ENCODE peak calls at places on chromosome 17, in ten cellular contexts. M is H1, D is gastrocnemius medialis, B is upper lobe of right lung, H is PC-3, J is ascending aorta, P is heart right ventricle, Z is uterus, C is prostate gland, I is mammary epithelial cell. U is an unnamed sample.

GRCh38 chr17:3914319-3914685 is 2.0 kb downstream of the P2RX1 start:
- DNase-seq in M (no peak), D (no peak), B (no peak), H (no peak), J (no peak), P (no peak), Z (no peak), C (no peak), I (no peak), U (peak; percentile 30)

GRCh38 chr17:73481672-73482071 is 162.6 kb downstream of the SDK2 start:
- DNase-seq in M (no peak), D (no peak), B (no peak), H (no peak), J (no peak), P (no peak), Z (no peak), C (no peak), I (no peak), U (no peak)

GRCh38 chr17:67759355-67760171 is 41.8 kb downstream of the NOL11 start:
- DNase-seq in M (no peak), D (peak; percentile 2), B (peak; percentile 59), H (no peak), J (no peak), P (peak; percentile 42), Z (peak; percentile 24), C (no peak), I (no peak), U (no peak)

GRCh38 chr17:63082952-63083351 is 116.9 kb downstream of the TANC2 start:
- DNase-seq in M (no peak), D (no peak), B (no peak), H (no peak), J (no peak), P (no peak), Z (no peak), C (no peak), I (peak; percentile 14), U (no peak)

GRCh38 chr17:79890706-79891105 is 51.5 kb upstream of the CBX4 start:
- DNase-seq in M (no peak), D (no peak), B (no peak), H (no peak), J (no peak), P (no peak), Z (no peak), C (no peak), I (no peak), U (no peak)

GRCh38 chr17:36936455-36936934 is 780 bp upstream of the LHX1 start:
- DNase-seq in M (peak; percentile 95), D (no peak), B (no peak), H (no peak), J (no peak), P (no peak), Z (no peak), C (no peak), I (no peak), U (no peak)

GRCh38 chr17:37094391-37094790 is 145.6 kb downstream of the AATF start:
- DNase-seq in M (no peak), D (no peak), B (no peak), H (no peak), J (no peak), P (no peak), Z (no peak), C (no peak), I (no peak), U (no peak)

GRCh38 chr17:3647251-3647650 is 10.7 kb downstream of the CTNS start:
- DNase-seq in M (no peak), D (no peak), B (no peak), H (no peak), J (no peak), P (no peak), Z (no peak), C (no peak), I (no peak), U (no peak)

GRCh38 chr17:60149691-60150582 is at the start of gene CA4:
- DNase-seq in M (peak; percentile 74), D (no peak), B (no peak), H (no peak), J (no peak), P (peak; percentile 41), Z (no peak), C (no peak), I (no peak), U (no peak)

GRCh38 chr17:78818932-78819331 is 21.7 kb downstream of the USP36 start:
- DNase-seq in M (no peak), D (no peak), B (no peak), H (no peak), J (no peak), P (no peak), Z (no peak), C (no peak), I (no peak), U (no peak)

GRCh38 chr17:4109424-4109823 is 33.4 kb downstream of the ZZEF1 start:
- DNase-seq in M (no peak), D (no peak), B (no peak), H (no peak), J (no peak), P (no peak), Z (no peak), C (no peak), I (no peak), U (no peak)

GRCh38 chr17:81926451-81927144 is 937 bp downstream of the MAFG start:
- DNase-seq in M (no peak), D (peak; percentile 57), B (peak; percentile 87), H (peak; percentile 74), J (peak; percentile 33), P (peak; percentile 78), Z (peak; percentile 72), C (peak; percentile 51), I (peak; percentile 53), U (peak; percentile 93)

DNA sequence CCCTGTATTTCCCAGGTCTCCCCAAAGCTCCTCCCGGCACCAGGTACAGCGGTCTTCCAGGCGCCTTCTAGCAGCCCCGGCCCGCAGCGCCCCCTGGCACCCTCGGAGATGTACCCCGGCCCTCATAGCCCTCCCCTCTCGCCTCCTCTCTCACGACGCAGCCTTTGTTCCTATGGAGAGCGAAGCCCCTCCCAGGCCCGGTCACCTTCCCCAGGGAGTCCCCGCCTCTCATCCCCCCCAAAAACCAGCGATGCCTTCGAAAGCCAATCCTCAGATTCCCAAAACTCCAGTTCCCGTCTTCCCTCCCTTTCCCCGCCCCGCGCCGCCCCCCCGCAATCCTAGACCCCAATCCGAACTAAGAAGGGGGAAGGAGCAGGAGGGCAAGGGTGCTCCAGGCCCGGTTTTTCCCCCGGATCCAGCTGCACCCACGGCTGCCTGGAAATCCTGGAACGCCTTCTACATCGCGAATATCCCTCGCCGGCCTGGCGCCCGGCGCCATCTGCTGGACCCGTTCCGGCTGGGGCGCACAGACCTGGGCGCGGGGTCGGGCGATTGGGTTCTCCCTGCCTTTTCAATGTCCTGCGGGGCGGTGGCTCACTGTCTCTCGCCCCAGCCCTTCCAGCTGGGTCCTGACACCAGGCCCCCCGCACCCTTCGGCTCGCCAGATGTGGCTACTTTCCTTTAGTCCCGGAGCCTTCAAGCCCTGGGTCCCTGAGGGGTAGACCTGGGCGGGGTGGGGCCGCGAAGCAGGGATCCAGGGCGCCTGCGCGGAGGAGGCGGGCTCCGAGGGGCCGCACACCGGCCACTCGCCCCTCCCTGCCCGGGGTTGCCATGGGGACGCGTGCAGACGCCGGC is at the start of gene DNAH2:
- DNase-seq in M (peak; percentile 96), D (peak; percentile 19), B (peak; percentile 87), H (peak; percentile 65), J (peak; percentile 28), P (peak; percentile 78), Z (peak; percentile 88), C (peak; percentile 82), I (peak; percentile 91), U (peak; percentile 69)
- TF ChIP-seq CTCF in M (peak; percentile 74), D (peak; percentile 48), B (peak; percentile 43), H (peak; percentile 53), J (peak; percentile 7), P (peak; percentile 52), Z (peak; percentile 50), C (peak; percentile 19), I (no peak), U (no peak)

GRCh38 chr17:19286751-19287341 is 49.7 kb downstream of the EPN2 start:
- DNase-seq in M (no peak), D (no peak), B (no peak), H (no peak), J (no peak), P (no peak), Z (no peak), C (no peak), I (no peak), U (no peak)
- H3K27ac ChIP-seq in M (no peak overlapping the region), D (peak overlapping the region; percentile 26), B (no peak overlapping the region), H (no peak overlapping the region), J (peak overlapping the region; percentile 60), P (no peak overlapping the region), Z (no peak overlapping the region), C (peak overlapping the region; percentile 28), I (no peak overlapping the region), U (no peak overlapping the region)

DNA sequence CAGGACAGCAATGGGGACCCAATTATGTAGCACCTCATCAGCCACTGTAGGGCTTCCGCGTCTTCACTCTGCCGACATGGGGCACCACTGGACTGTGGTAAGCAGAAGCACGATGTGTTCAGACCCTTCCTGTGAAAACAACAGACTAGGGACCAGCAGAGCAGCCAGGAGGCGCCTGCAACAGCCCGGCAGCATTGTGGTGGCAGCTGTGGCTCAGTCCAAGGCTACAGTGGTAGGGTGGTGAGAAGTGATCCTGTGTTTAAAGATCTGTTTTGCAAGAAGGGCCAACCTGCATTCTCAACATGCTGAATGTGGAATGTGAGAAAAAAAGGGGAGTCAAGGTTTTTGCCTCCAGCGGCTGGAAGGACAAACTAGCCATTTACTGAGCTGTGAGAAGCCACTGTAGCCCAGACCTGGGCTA is 80.8 kb downstream of the GAS7 start:
- DNase-seq in M (no peak), D (no peak), B (peak; percentile 63), H (no peak), J (peak; percentile 14), P (no peak), Z (no peak), C (no peak), I (no peak), U (no peak)
- TF ChIP-seq CTCF in M (no peak), D (no peak), B (peak; percentile 7), H (no peak), J (no peak), P (no peak), Z (no peak), C (no peak), I (no peak), U (no peak)

GRCh38 chr17:752002-752619 is at the start of gene GEMIN4:
- DNase-seq in M (peak; percentile 100), D (peak; percentile 81), B (peak; percentile 97), H (peak; percentile 85), J (peak; percentile 33), P (peak; percentile 96), Z (peak; percentile 88), C (peak; percentile 89), I (peak; percentile 79), U (peak; percentile 94)

GRCh38 chr17:753407-753806 is 1.3 kb upstream of the GEMIN4 start:
- DNase-seq in M (no peak), D (no peak), B (no peak), H (no peak), J (no peak), P (no peak), Z (no peak), C (no peak), I (no peak), U (no peak)

GRCh38 chr17:752620-753219 is 656 bp upstream of the GEMIN4 start:
- DNase-seq in M (no peak), D (peak; percentile 39), B (peak; percentile 88), H (no peak), J (no peak), P (peak; percentile 69), Z (peak; percentile 80), C (peak; percentile 64), I (no peak), U (peak; percentile 70)

GRCh38 chr17:750431-751037 is 1.5 kb downstream of the GEMIN4 start:
- DNase-seq in M (no peak), D (no peak), B (no peak), H (peak; percentile 44), J (no peak), P (no peak), Z (no peak), C (no peak), I (no peak), U (no peak)

GRCh38 chr17:751269-752001 is 629 bp downstream of the GEMIN4 start:
- DNase-seq in M (peak; percentile 54), D (no peak), B (peak; percentile 80), H (peak; percentile 14), J (no peak), P (no peak), Z (no peak), C (no peak), I (peak; percentile 59), U (peak; percentile 44)
- H3K27ac ChIP-seq in M (peak overlapping the region; percentile 68), D (peak overlapping the region; percentile 74), B (peak overlapping the region; percentile 84), H (peak overlapping the region; percentile 43), J (peak overlapping the region; percentile 81), P (peak overlapping the region; percentile 77), Z (peak overlapping the region; percentile 91), C (peak overlapping the region; percentile 92), I (peak overlapping the region; percentile 37), U (peak overlapping the region; percentile 49)

U was measured in colonic mucosa.